ENCODE peak calls at places on chromosomes 4 and X, in five cellular contexts. R is choroid plexus epithelial cell, I is DMS79 treated with DMSO at 0.1 percent for 48 hours, H is astrocyte, F is HL-60. Q is an unnamed sample.

GRCh38 chr4:105088110-105088879 is 58.4 kb upstream of the TET2 start:
- DNase-seq in R (peak; percentile 68), I (no peak), H (peak; percentile 98), F (no peak), Q (no peak)

GRCh38 chr4:137664416-137664815 is 132.1 kb upstream of the PCDH18 start:
- DNase-seq in R (peak; percentile 67), I (no peak), H (no peak), F (no peak), Q (no peak)

GRCh38 chr4:16893141-16893571 is 5.3 kb downstream of the LDB2 start:
- DNase-seq in R (peak; percentile 46), I (no peak), H (peak; percentile 69), F (no peak), Q (no peak)

GRCh38 chr4:6595897-6596537 is 21.0 kb downstream of the MAN2B2 start:
- DNase-seq in R (no peak), I (no peak), H (no peak), F (no peak), Q (peak; percentile 54)

GRCh38 chr4:94455081-94455480 is 3.3 kb downstream of the PDLIM5 start:
- DNase-seq in R (peak; percentile 86), I (no peak), H (peak; percentile 80), F (no peak), Q (no peak)

GRCh38 chrX:104281564-104281963 is 26.8 kb upstream of the ESX1 start:
- DNase-seq in R (no peak), I (no peak), H (no peak), F (no peak), Q (no peak)

GRCh38 chrX:21770631-21771321 is 12.9 kb upstream of the SMPX start:
- DNase-seq in R (no peak), I (no peak), H (peak; percentile 3), F (no peak), Q (no peak)

GRCh38 chr4:55004831-55005230 is 120.6 kb downstream of the KDR start:
- DNase-seq in R (peak; percentile 53), I (no peak), H (peak; percentile 49), F (no peak), Q (no peak)

Q was measured in 8988T.